ENCODE peak calls at places on chromosome 17, in four cellular contexts. P, O, W and M are unnamed samples.

GRCh38 chr17:56866076-56866475 is 32.1 kb downstream of the DGKE start:
- DNase-seq in W (no peak), O (no peak), P (no peak), M (no peak)

GRCh38 chr17:81673561-81674258 is 7.2 kb downstream of the CCDC137 start:
- DNase-seq in P (no peak), W (no peak), O (no peak), M (no peak)

GRCh38 chr17:79220201-79220714 is 145.6 kb downstream of the ENGASE start:
- DNase-seq in P (no peak), O (no peak), W (no peak), M (no peak)

GRCh38 chr17:59963738-59964454 is 644 bp downstream of the RNFT1 start:
- DNase-seq in O (peak), P (peak), W (peak), M (peak)

GRCh38 chr17:65794572-65794971 is 233.1 kb upstream of the AXIN2 start:
- DNase-seq in O (peak), W (peak), P (peak), M (no peak)

GRCh38 chr17:7191571-7192270 is 12.6 kb upstream of the ASGR1 start:
- DNase-seq in P (peak), O (peak), W (no peak), M (no peak)

GRCh38 chr17:45370949-45371413 is 54.2 kb upstream of the MAP3K14 start:
- DNase-seq in O (no peak), P (peak), W (no peak), M (no peak)

GRCh38 chr17:51435641-51436091 is 175.3 kb downstream of the UTP18 start:
- DNase-seq in W (peak), O (peak), P (peak), M (no peak)

GRCh38 chr17:75848523-75849303 is 4.5 kb upstream of the UNC13D start:
- DNase-seq in P (peak), W (no peak), O (peak), M (peak)

GRCh38 chr17:35731239-35731931 is at the start of gene RASL10B:
- DNase-seq in O (peak), W (peak), P (no peak), M (no peak)

GRCh38 chr17:82930043-82930923 is 90.5 kb upstream of the ZNF750 start:
- DNase-seq in W (no peak), O (no peak), P (no peak), M (peak)

GRCh38 chr17:61414141-61414935 is 14.7 kb downstream of the TBX2 start:
- DNase-seq in O (peak), W (no peak), P (no peak), M (no peak)

GRCh38 chr17:81566461-81567126 is 14.4 kb upstream of the FAAP100 start:
- DNase-seq in W (peak), P (peak), O (peak), M (peak)

GRCh38 chr17:32192379-32192778 is 50.1 kb downstream of the RHOT1 start:
- DNase-seq in O (peak), P (no peak), W (no peak), M (no peak)

GRCh38 chr17:38702900-38703741 is 2.0 kb upstream of the MLLT6 start:
- DNase-seq in P (no peak), W (no peak), O (no peak), M (no peak)

GRCh38 chr17:51508048-51508447 is 247.7 kb downstream of the UTP18 start:
- DNase-seq in P (no peak), W (no peak), O (no peak), M (no peak)

GRCh38 chr17:78419970-78420820 is 41.7 kb downstream of the PGS1 start:
- DNase-seq in P (no peak), O (no peak), W (peak), M (no peak)

GRCh38 chr17:75689441-75689873 is 22.3 kb downstream of the SAP30BP start:
- DNase-seq in O (no peak), P (no peak), W (no peak), M (no peak)

GRCh38 chr17:48722201-48722907 is at the start of gene PRAC1:
- DNase-seq in O (no peak), P (no peak), W (no peak), M (no peak)

GRCh38 chr17:82435601-82436583 is 14.7 kb downstream of the CYBC1 start:
- DNase-seq in W (no peak), O (no peak), P (no peak), M (no peak)

GRCh38 chr17:38449364-38449763 is 21.1 kb downstream of the ARHGAP23 start:
- DNase-seq in W (no peak), P (no peak), O (no peak), M (no peak)

GRCh38 chr17:17042851-17043667 is 802 bp downstream of the MPRIP start:
- DNase-seq in O (peak), P (no peak), W (peak), M (peak)

GRCh38 chr17:19418312-19418992 is 7.4 kb downstream of the RNF112 start:
- DNase-seq in P (no peak), W (peak), O (peak), M (no peak)

GRCh38 chr17:45431531-45432404 is 902 bp downstream of the ARHGAP27 start:
- DNase-seq in P (peak), O (peak), W (peak), M (no peak)

GRCh38 chr17:28076138-28076537 is 33.7 kb downstream of the NLK start:
- DNase-seq in W (no peak), O (no peak), P (no peak), M (no peak)

GRCh38 chr17:36731806-36732205 is 130.4 kb downstream of the MRM1 start:
- DNase-seq in O (peak), W (no peak), P (no peak), M (no peak)

GRCh38 chr17:77068915-77069314 is 71.9 kb upstream of the SEC14L1 start:
- DNase-seq in W (no peak), O (no peak), P (no peak), M (no peak)

GRCh38 chr17:17724307-17724921 is 43.2 kb downstream of the RAI1 start:
- DNase-seq in O (peak), W (no peak), P (no peak), M (no peak)

GRCh38 chr17:77555110-77555509 is 403.4 kb upstream of the TNRC6C start:
- DNase-seq in W (no peak), O (no peak), P (no peak), M (no peak)

GRCh38 chr17:3888343-3889171 is 4.3 kb downstream of the CAMKK1 start:
- DNase-seq in W (peak), P (no peak), O (peak), M (peak)

GRCh38 chr17:48335858-48336500 is 94.0 kb downstream of the SKAP1 start:
- DNase-seq in P (peak), W (peak), O (peak), M (no peak)

GRCh38 chr17:35449371-35449931 is 885 bp upstream of the SLFN13 start:
- DNase-seq in P (no peak), W (no peak), O (peak), M (no peak)

GRCh38 chr17:76515291-76515949 is 14.2 kb upstream of the RHBDF2 start:
- DNase-seq in P (no peak), O (peak), W (peak), M (no peak)

GRCh38 chr17:45372325-45372869 is 55.6 kb upstream of the MAP3K14 start:
- DNase-seq in W (peak), O (peak), P (peak), M (no peak)

GRCh38 chr17:18362509-18363020 is 785 bp downstream of the SHMT1 start:
- DNase-seq in W (peak), O (peak), P (peak), M (peak)

GRCh38 chr17:44220211-44221071 is 966 bp upstream of the UBTF start:
- DNase-seq in P (no peak), W (peak), O (peak), M (no peak)

GRCh38 chr17:81565231-81565630 is 13.1 kb upstream of the FAAP100 start:
- DNase-seq in W (no peak), P (no peak), O (no peak), M (no peak)

GRCh38 chr17:63631062-63631461 is 8.8 kb downstream of the MAP3K3 start:
- DNase-seq in O (no peak), W (no peak), P (no peak), M (no peak)

GRCh38 chr17:75845933-75846700 is 1.9 kb upstream of the UNC13D start:
- DNase-seq in P (no peak), O (no peak), W (no peak), M (no peak)

DNA sequence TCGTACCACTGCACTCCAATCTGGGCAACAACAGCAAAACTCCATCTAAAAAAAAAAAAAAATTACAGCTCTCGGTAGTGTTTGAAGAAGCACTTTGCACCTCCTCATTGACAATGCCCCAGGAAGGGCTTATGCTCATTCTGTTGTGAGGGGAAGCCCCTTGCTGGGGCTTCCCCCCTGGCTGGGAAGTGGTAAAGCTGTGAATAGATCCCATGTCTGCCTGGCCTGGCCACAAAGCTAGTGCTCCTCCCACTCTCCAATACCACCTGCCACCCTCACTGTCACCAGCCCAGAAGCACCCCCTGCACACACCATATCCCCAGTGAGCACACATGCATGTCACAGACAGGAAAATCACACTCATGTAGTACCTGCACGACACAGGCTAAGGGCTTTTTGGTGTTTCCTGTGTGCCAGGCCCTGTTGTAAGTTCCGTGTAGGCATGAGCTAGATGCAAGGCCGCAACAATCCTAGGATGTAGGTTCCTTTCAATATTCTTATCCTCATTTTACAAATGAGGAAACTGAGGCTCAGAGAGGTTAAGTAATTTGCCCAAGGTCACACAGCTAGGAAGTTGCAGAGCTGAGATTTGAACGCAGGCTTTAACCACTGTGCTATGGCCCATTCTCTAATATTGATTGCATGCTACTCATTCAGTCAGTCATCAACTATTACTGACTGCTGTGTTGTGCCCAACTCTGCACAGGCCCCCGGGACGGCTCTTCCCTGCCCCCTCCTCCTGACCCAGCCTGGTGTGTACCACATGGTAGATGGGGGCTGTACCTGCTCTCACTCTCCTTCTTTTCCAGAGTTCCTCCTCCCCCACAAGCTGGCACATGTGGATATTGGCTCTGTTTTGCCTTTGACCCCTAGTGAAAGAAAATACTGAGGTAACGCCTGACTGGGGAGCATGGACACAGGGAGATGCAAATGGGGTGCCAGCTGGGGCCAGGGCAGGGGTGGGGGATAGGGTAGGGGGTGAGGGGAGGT is 11.9 kb upstream of the COL1A1 start:
- DNase-seq in O (no peak), P (no peak), W (no peak), M (no peak)
- TF ChIP-seq CTCF in O (no peak), P (peak), W (no peak), M (no peak)

DNA sequence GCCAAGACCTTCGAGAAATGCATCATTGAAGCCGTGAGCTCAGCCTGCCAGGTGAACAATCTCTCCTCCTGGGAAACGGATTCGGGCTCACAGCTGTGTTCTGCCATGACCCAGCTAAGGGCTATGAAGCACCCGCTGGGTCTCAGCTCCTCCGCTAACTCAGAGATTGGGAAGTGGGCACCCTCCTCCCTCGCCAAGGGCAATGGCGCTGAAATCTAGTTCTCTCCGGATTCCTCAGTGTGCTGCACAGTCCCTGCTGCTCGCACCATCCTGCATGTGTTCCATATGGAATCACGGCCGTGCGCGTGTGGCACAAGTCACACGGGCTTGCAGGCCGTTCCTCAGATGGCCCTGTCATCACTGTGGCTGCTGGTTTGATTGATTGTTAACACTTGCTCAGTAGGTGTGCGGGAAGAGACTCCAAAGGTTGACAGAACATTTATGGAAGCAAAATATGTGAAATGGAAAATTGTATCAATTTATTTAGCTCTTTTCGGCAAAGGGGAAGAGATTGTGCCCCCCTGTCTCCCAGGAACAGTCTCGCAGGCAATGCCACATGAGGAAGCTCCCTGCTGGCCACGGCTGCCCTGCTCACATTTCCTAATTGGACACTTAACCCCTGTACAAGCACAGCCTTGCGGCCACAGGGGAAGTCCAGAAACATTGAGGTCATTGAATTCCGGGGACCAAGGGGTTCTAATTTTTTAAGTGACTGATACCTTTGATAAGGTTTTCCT is 58.8 kb downstream of the RNF213 start:
- DNase-seq in O (no peak), W (no peak), P (no peak), M (no peak)
- TF ChIP-seq CTCF in O (no peak), W (no peak), P (no peak), M (no peak)

DNA sequence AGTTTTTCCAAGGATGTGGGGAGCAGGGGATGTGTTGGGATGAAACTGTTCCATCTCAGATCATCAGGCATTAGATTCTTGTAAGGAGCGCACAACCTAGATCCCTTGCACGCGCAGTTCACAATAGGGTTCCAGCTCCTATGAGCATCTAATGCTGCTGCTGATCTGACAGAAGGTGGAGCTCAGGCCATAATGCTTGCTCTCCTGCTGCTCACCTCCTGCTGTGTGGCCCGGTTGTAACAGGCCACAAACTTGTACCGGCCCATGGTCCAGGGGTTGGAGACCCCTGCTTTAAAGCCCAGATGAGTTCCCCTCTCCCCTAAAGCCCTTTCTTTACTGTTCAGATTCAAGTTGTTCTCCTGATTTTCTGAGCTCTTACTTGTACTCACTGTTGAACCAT is 44.8 kb downstream of the RNF135 start:
- DNase-seq in W (no peak), P (no peak), O (no peak), M (no peak)
- TF ChIP-seq CTCF in W (no peak), P (no peak), O (no peak), M (no peak)

DNA sequence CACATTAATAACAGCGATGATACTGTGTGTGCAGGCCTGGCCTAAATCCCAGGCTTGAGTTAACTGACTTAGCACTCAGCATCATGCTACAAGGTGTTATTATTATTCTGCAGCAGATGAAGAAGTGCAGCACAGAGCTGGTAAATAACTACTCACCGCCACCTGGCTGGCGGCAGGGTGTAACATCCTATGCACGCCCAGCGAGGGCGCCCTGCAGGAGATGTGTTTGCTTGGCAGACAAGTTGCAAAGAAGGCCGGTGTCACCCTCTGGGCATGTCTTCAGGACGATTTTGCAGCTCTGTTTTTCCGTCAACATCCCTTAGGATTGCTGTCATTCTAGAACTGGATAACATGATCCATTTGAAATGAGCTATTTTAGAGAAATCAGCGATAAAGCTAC is 30.1 kb downstream of the DNAH9 start:
- DNase-seq in W (no peak), P (no peak), O (no peak), M (no peak)
- TF ChIP-seq CTCF in W (no peak), P (no peak), O (no peak), M (no peak)

GRCh38 chr17:53101706-53102105 is 721.0 kb upstream of the KIF2B start:
- DNase-seq in O (no peak), W (no peak), P (no peak), M (no peak)
- TF ChIP-seq CTCF in O (no peak), W (no peak), P (no peak), M (no peak)

DNA sequence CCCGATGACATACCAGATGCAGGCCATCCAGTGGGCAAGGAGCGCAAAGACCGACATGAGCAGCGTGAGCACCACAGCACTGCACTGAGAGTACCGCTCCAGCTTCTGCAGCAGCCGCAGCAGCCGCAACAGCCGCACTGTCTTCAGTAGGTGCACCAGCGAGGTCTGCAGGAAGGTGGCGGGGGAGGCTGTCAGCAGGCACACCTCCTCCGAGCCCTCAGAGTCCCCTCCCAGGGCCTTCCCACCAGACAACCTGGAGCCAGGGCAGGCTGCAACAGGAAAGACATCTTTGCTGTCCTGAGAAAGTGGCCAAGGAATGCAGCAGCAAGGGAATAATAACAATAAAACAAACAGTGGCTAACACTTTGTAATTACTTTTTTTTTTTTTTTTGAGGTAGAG is 9.1 kb downstream of the KCNH4 start:
- DNase-seq in W (no peak), O (no peak), P (no peak), M (no peak)
- TF ChIP-seq CTCF in W (no peak), O (no peak), P (no peak), M (no peak)

GRCh38 chr17:74433421-74434121 is 1.7 kb downstream of the GPRC5C start:
- DNase-seq in W (no peak), O (peak), P (no peak), M (no peak)
- TF ChIP-seq CTCF in W (no peak), O (peak), P (no peak), M (no peak)

DNA sequence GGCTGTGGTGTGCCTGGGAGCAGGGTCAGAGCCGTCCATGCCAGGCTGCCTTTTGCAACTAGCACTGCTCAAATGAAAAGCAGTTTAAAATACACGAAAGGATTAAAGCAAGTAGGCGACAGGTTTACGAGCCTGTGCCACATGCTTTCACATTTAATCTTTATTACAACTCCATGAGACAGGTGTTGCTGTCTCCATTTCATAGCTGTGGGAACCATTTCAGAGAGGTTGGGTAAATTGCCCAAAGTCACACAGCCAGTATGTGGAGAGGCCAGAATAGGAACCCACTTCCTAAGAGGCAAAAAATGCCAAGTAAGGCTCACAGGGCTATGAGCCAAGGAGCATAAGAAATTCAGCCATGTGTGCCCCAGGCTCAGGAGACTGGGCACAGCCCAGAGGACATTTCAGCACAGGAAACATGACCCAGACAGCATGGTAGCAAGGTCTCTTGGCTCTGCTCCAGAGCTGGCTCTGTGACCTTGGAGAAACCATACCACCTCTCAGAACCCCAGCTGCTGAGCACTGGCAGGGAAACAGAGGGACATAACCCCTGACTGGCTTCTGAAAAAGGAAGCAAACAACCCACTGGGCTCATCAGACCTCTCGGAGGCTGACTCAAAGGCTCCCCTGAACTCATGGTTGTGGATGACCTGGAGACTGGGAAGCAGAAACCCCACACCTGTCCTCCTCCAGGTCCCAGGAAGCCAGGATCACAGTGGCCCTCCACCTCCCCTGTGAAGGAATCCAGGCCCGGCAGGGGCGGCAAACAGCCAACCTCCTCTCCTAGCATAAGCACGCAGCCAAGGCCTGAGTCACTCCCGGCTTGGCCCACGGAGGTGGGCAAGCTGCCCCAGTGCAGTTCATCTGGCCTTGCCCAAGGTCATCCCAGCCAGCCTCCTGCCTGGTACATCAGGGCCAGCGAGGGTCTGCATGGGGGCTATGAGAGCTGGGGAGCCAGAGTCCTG is 40.3 kb upstream of the MRPS23 start:
- DNase-seq in P (peak), W (peak), O (peak), M (peak)
- TF ChIP-seq CTCF in P (no peak), W (peak), O (peak), M (no peak)